ENCODE peak calls at places on chromosome 10, in six cellular contexts. One of them, this sample, is unnamed.

GRCh38 chr10:123275183-123275549 is 121.0 kb downstream of the BUB3 start:
- DNase-seq in body of pancreas: no peak
- DNase-seq in NCI-H1105: no peak
- DNase-seq in mammary epithelial cell: no peak
- DNase-seq in islet precursor cell: peak; percentile 16
- DNase-seq in stimulated activated CD8-positive, alpha-beta memory T cell treated with anti-CD3 and anti-CD28 coated beads, Interleukin-15, amount 100 ng/mL, for 24 hours: no peak
- DNase-seq in this sample: no peak

GRCh38 chr10:69696073-69696731 is 66.2 kb downstream of the FAM241B start:
- DNase-seq in NCI-H1105: no peak
- DNase-seq in mammary epithelial cell: peak; percentile 87
- DNase-seq in body of pancreas: no peak
- DNase-seq in stimulated activated CD8-positive, alpha-beta memory T cell treated with anti-CD3 and anti-CD28 coated beads, Interleukin-15, amount 100 ng/mL, for 24 hours: no peak
- DNase-seq in islet precursor cell: peak; percentile 84
- DNase-seq in this sample: peak; percentile 74

GRCh38 chr10:32103721-32104120 is 47.5 kb upstream of the KIF5B start:
- DNase-seq in islet precursor cell: no peak
- DNase-seq in mammary epithelial cell: no peak
- DNase-seq in body of pancreas: no peak
- DNase-seq in NCI-H1105: no peak
- DNase-seq in stimulated activated CD8-positive, alpha-beta memory T cell treated with anti-CD3 and anti-CD28 coated beads, Interleukin-15, amount 100 ng/mL, for 24 hours: no peak
- DNase-seq in this sample: no peak

GRCh38 chr10:26242752-26243151 is 26.2 kb downstream of the GAD2 start:
- DNase-seq in mammary epithelial cell: no peak
- DNase-seq in stimulated activated CD8-positive, alpha-beta memory T cell treated with anti-CD3 and anti-CD28 coated beads, Interleukin-15, amount 100 ng/mL, for 24 hours: no peak
- DNase-seq in body of pancreas: no peak
- DNase-seq in NCI-H1105: peak; percentile 80
- DNase-seq in islet precursor cell: no peak
- DNase-seq in this sample: no peak

GRCh38 chr10:63267414-63268138 is 134.4 kb downstream of the NRBF2 start:
- DNase-seq in body of pancreas: no peak
- DNase-seq in NCI-H1105: no peak
- DNase-seq in islet precursor cell: peak; percentile 68
- DNase-seq in mammary epithelial cell: peak; percentile 72
- DNase-seq in stimulated activated CD8-positive, alpha-beta memory T cell treated with anti-CD3 and anti-CD28 coated beads, Interleukin-15, amount 100 ng/mL, for 24 hours: no peak
- DNase-seq in this sample: peak; percentile 48

GRCh38 chr10:46265981-46266505 is 20.8 kb upstream of the ANTXRL start:
- DNase-seq in NCI-H1105: no peak
- DNase-seq in body of pancreas: no peak
- DNase-seq in mammary epithelial cell: no peak
- DNase-seq in islet precursor cell: peak; percentile 42
- DNase-seq in stimulated activated CD8-positive, alpha-beta memory T cell treated with anti-CD3 and anti-CD28 coated beads, Interleukin-15, amount 100 ng/mL, for 24 hours: no peak
- DNase-seq in this sample: no peak

GRCh38 chr10:28010821-28011220 is 11.9 kb upstream of the ODAD2 start:
- DNase-seq in body of pancreas: no peak
- DNase-seq in islet precursor cell: no peak
- DNase-seq in NCI-H1105: no peak
- DNase-seq in stimulated activated CD8-positive, alpha-beta memory T cell treated with anti-CD3 and anti-CD28 coated beads, Interleukin-15, amount 100 ng/mL, for 24 hours: no peak
- DNase-seq in mammary epithelial cell: no peak
- DNase-seq in this sample: peak; percentile 66

GRCh38 chr10:21060626-21061025 is 163.5 kb upstream of the NEBL start:
- DNase-seq in islet precursor cell: no peak
- DNase-seq in NCI-H1105: no peak
- DNase-seq in stimulated activated CD8-positive, alpha-beta memory T cell treated with anti-CD3 and anti-CD28 coated beads, Interleukin-15, amount 100 ng/mL, for 24 hours: no peak
- DNase-seq in mammary epithelial cell: no peak
- DNase-seq in body of pancreas: no peak
- DNase-seq in this sample: no peak

GRCh38 chr10:97196213-97197029 is 10.7 kb upstream of the SLIT1 start:
- DNase-seq in body of pancreas: peak; percentile 21
- DNase-seq in NCI-H1105: peak; percentile 53
- DNase-seq in islet precursor cell: peak; percentile 83
- DNase-seq in stimulated activated CD8-positive, alpha-beta memory T cell treated with anti-CD3 and anti-CD28 coated beads, Interleukin-15, amount 100 ng/mL, for 24 hours: peak; percentile 16
- DNase-seq in mammary epithelial cell: peak; percentile 23
- DNase-seq in this sample: no peak

GRCh38 chr10:6048281-6049030 is 13.7 kb downstream of the IL2RA start:
- DNase-seq in NCI-H1105: no peak
- DNase-seq in mammary epithelial cell: no peak
- DNase-seq in stimulated activated CD8-positive, alpha-beta memory T cell treated with anti-CD3 and anti-CD28 coated beads, Interleukin-15, amount 100 ng/mL, for 24 hours: no peak
- DNase-seq in islet precursor cell: no peak
- DNase-seq in body of pancreas: no peak
- DNase-seq in this sample: no peak

GRCh38 chr10:93027508-93027907 is 33.1 kb upstream of the CYP26C1 start:
- DNase-seq in body of pancreas: no peak
- DNase-seq in stimulated activated CD8-positive, alpha-beta memory T cell treated with anti-CD3 and anti-CD28 coated beads, Interleukin-15, amount 100 ng/mL, for 24 hours: no peak
- DNase-seq in islet precursor cell: no peak
- DNase-seq in NCI-H1105: no peak
- DNase-seq in mammary epithelial cell: no peak
- DNase-seq in this sample: no peak

GRCh38 chr10:72509206-72509799 is 116.6 kb downstream of the MICU1 start:
- DNase-seq in NCI-H1105: no peak
- DNase-seq in stimulated activated CD8-positive, alpha-beta memory T cell treated with anti-CD3 and anti-CD28 coated beads, Interleukin-15, amount 100 ng/mL, for 24 hours: no peak
- DNase-seq in mammary epithelial cell: peak; percentile 53
- DNase-seq in islet precursor cell: no peak
- DNase-seq in body of pancreas: no peak
- DNase-seq in this sample: no peak

GRCh38 chr10:5519054-5519453 is 5.7 kb upstream of the CALML3 start:
- DNase-seq in stimulated activated CD8-positive, alpha-beta memory T cell treated with anti-CD3 and anti-CD28 coated beads, Interleukin-15, amount 100 ng/mL, for 24 hours: no peak
- DNase-seq in NCI-H1105: no peak
- DNase-seq in body of pancreas: no peak
- DNase-seq in mammary epithelial cell: no peak
- DNase-seq in islet precursor cell: no peak
- DNase-seq in this sample: no peak

GRCh38 chr10:99374526-99374925 is 45.4 kb downstream of the CNNM1 start:
- DNase-seq in islet precursor cell: no peak
- DNase-seq in body of pancreas: no peak
- DNase-seq in NCI-H1105: no peak
- DNase-seq in stimulated activated CD8-positive, alpha-beta memory T cell treated with anti-CD3 and anti-CD28 coated beads, Interleukin-15, amount 100 ng/mL, for 24 hours: no peak
- DNase-seq in mammary epithelial cell: no peak
- DNase-seq in this sample: no peak

GRCh38 chr10:88200637-88201036 is 337.2 kb downstream of the PTEN start:
- DNase-seq in body of pancreas: no peak
- DNase-seq in mammary epithelial cell: no peak
- DNase-seq in islet precursor cell: no peak
- DNase-seq in stimulated activated CD8-positive, alpha-beta memory T cell treated with anti-CD3 and anti-CD28 coated beads, Interleukin-15, amount 100 ng/mL, for 24 hours: no peak
- DNase-seq in NCI-H1105: no peak
- DNase-seq in this sample: no peak

GRCh38 chr10:118497227-118497626 is 98.2 kb downstream of the PRLHR start:
- DNase-seq in stimulated activated CD8-positive, alpha-beta memory T cell treated with anti-CD3 and anti-CD28 coated beads, Interleukin-15, amount 100 ng/mL, for 24 hours: no peak
- DNase-seq in body of pancreas: peak; percentile 25
- DNase-seq in mammary epithelial cell: no peak
- DNase-seq in NCI-H1105: no peak
- DNase-seq in islet precursor cell: no peak
- DNase-seq in this sample: no peak

GRCh38 chr10:28367865-28368541 is 65.1 kb upstream of the MPP7 start:
- DNase-seq in NCI-H1105: no peak
- DNase-seq in mammary epithelial cell: no peak
- DNase-seq in body of pancreas: no peak
- DNase-seq in islet precursor cell: no peak
- DNase-seq in stimulated activated CD8-positive, alpha-beta memory T cell treated with anti-CD3 and anti-CD28 coated beads, Interleukin-15, amount 100 ng/mL, for 24 hours: no peak
- DNase-seq in this sample: peak; percentile 16

GRCh38 chr10:30422981-30423654 is 10.9 kb upstream of the MAP3K8 start:
- DNase-seq in body of pancreas: no peak
- DNase-seq in NCI-H1105: no peak
- DNase-seq in islet precursor cell: peak; percentile 94
- DNase-seq in mammary epithelial cell: peak; percentile 78
- DNase-seq in stimulated activated CD8-positive, alpha-beta memory T cell treated with anti-CD3 and anti-CD28 coated beads, Interleukin-15, amount 100 ng/mL, for 24 hours: no peak
- DNase-seq in this sample: peak; percentile 97

GRCh38 chr10:114401195-114401741 is 3.0 kb downstream of the AFAP1L2 start:
- DNase-seq in stimulated activated CD8-positive, alpha-beta memory T cell treated with anti-CD3 and anti-CD28 coated beads, Interleukin-15, amount 100 ng/mL, for 24 hours: no peak
- DNase-seq in mammary epithelial cell: no peak
- DNase-seq in NCI-H1105: no peak
- DNase-seq in islet precursor cell: peak; percentile 49
- DNase-seq in body of pancreas: no peak
- DNase-seq in this sample: no peak

GRCh38 chr10:53406532-53406931 is 633.9 kb upstream of the MBL2 start:
- DNase-seq in islet precursor cell: no peak
- DNase-seq in body of pancreas: no peak
- DNase-seq in NCI-H1105: no peak
- DNase-seq in mammary epithelial cell: no peak
- DNase-seq in stimulated activated CD8-positive, alpha-beta memory T cell treated with anti-CD3 and anti-CD28 coated beads, Interleukin-15, amount 100 ng/mL, for 24 hours: no peak
- DNase-seq in this sample: no peak

GRCh38 chr10:5291501-5292195 is 73.1 kb upstream of the UCN3 start:
- DNase-seq in NCI-H1105: no peak
- DNase-seq in stimulated activated CD8-positive, alpha-beta memory T cell treated with anti-CD3 and anti-CD28 coated beads, Interleukin-15, amount 100 ng/mL, for 24 hours: no peak
- DNase-seq in mammary epithelial cell: peak; percentile 96
- DNase-seq in islet precursor cell: no peak
- DNase-seq in body of pancreas: no peak
- DNase-seq in this sample: peak; percentile 36

GRCh38 chr10:126421745-126422144 is 33.5 kb upstream of the ADAM12 start:
- DNase-seq in islet precursor cell: no peak
- DNase-seq in mammary epithelial cell: peak; percentile 39
- DNase-seq in NCI-H1105: no peak
- DNase-seq in stimulated activated CD8-positive, alpha-beta memory T cell treated with anti-CD3 and anti-CD28 coated beads, Interleukin-15, amount 100 ng/mL, for 24 hours: no peak
- DNase-seq in body of pancreas: no peak
- DNase-seq in this sample: no peak

GRCh38 chr10:47364911-47365310 is 16.7 kb downstream of the RBP3 start:
- DNase-seq in NCI-H1105: no peak
- DNase-seq in islet precursor cell: peak; percentile 26
- DNase-seq in body of pancreas: no peak
- DNase-seq in stimulated activated CD8-positive, alpha-beta memory T cell treated with anti-CD3 and anti-CD28 coated beads, Interleukin-15, amount 100 ng/mL, for 24 hours: no peak
- DNase-seq in mammary epithelial cell: no peak
- DNase-seq in this sample: no peak

GRCh38 chr10:77943086-77943901 is 16.7 kb upstream of the DLG5 start:
- DNase-seq in body of pancreas: no peak
- DNase-seq in islet precursor cell: peak; percentile 97
- DNase-seq in NCI-H1105: no peak
- DNase-seq in stimulated activated CD8-positive, alpha-beta memory T cell treated with anti-CD3 and anti-CD28 coated beads, Interleukin-15, amount 100 ng/mL, for 24 hours: no peak
- DNase-seq in mammary epithelial cell: peak; percentile 81
- DNase-seq in this sample: peak; percentile 97

GRCh38 chr10:25766687-25767221 is 167.3 kb upstream of the MYO3A start:
- DNase-seq in body of pancreas: no peak
- DNase-seq in NCI-H1105: no peak
- DNase-seq in mammary epithelial cell: no peak
- DNase-seq in islet precursor cell: peak; percentile 57
- DNase-seq in stimulated activated CD8-positive, alpha-beta memory T cell treated with anti-CD3 and anti-CD28 coated beads, Interleukin-15, amount 100 ng/mL, for 24 hours: no peak
- DNase-seq in this sample: no peak

GRCh38 chr10:62492012-62492869 is 118.1 kb downstream of the ZNF365 start:
- DNase-seq in stimulated activated CD8-positive, alpha-beta memory T cell treated with anti-CD3 and anti-CD28 coated beads, Interleukin-15, amount 100 ng/mL, for 24 hours: no peak
- DNase-seq in body of pancreas: no peak
- DNase-seq in islet precursor cell: no peak
- DNase-seq in mammary epithelial cell: peak; percentile 72
- DNase-seq in NCI-H1105: no peak
- DNase-seq in this sample: no peak

GRCh38 chr10:80484677-80485409 is 30.7 kb downstream of the TSPAN14 start:
- DNase-seq in mammary epithelial cell: no peak
- DNase-seq in body of pancreas: no peak
- DNase-seq in stimulated activated CD8-positive, alpha-beta memory T cell treated with anti-CD3 and anti-CD28 coated beads, Interleukin-15, amount 100 ng/mL, for 24 hours: no peak
- DNase-seq in islet precursor cell: no peak
- DNase-seq in NCI-H1105: no peak
- DNase-seq in this sample: no peak

GRCh38 chr10:53022663-53023088 is 250.1 kb upstream of the MBL2 start:
- DNase-seq in body of pancreas: no peak
- DNase-seq in NCI-H1105: no peak
- DNase-seq in islet precursor cell: peak; percentile 59
- DNase-seq in mammary epithelial cell: no peak
- DNase-seq in stimulated activated CD8-positive, alpha-beta memory T cell treated with anti-CD3 and anti-CD28 coated beads, Interleukin-15, amount 100 ng/mL, for 24 hours: no peak
- DNase-seq in this sample: peak; percentile 18

GRCh38 chr10:13099666-13100348 is at the start of gene OPTN:
- DNase-seq in mammary epithelial cell: peak; percentile 82
- DNase-seq in NCI-H1105: peak; percentile 58
- DNase-seq in islet precursor cell: peak; percentile 94
- DNase-seq in body of pancreas: peak; percentile 77
- DNase-seq in stimulated activated CD8-positive, alpha-beta memory T cell treated with anti-CD3 and anti-CD28 coated beads, Interleukin-15, amount 100 ng/mL, for 24 hours: peak; percentile 54
- DNase-seq in this sample: peak; percentile 84

GRCh38 chr10:127935115-127935561 is 28.2 kb downstream of the PTPRE start:
- DNase-seq in stimulated activated CD8-positive, alpha-beta memory T cell treated with anti-CD3 and anti-CD28 coated beads, Interleukin-15, amount 100 ng/mL, for 24 hours: no peak
- DNase-seq in NCI-H1105: no peak
- DNase-seq in body of pancreas: no peak
- DNase-seq in mammary epithelial cell: no peak
- DNase-seq in islet precursor cell: peak; percentile 57
- DNase-seq in this sample: no peak

GRCh38 chr10:85655394-85655793 is 711.2 kb downstream of the GRID1 start:
- DNase-seq in stimulated activated CD8-positive, alpha-beta memory T cell treated with anti-CD3 and anti-CD28 coated beads, Interleukin-15, amount 100 ng/mL, for 24 hours: no peak
- DNase-seq in body of pancreas: no peak
- DNase-seq in islet precursor cell: no peak
- DNase-seq in mammary epithelial cell: no peak
- DNase-seq in NCI-H1105: no peak
- DNase-seq in this sample: no peak

GRCh38 chr10:1292611-1293021 is 236.4 kb downstream of the WDR37 start:
- DNase-seq in body of pancreas: no peak
- DNase-seq in NCI-H1105: no peak
- DNase-seq in stimulated activated CD8-positive, alpha-beta memory T cell treated with anti-CD3 and anti-CD28 coated beads, Interleukin-15, amount 100 ng/mL, for 24 hours: no peak
- DNase-seq in mammary epithelial cell: no peak
- DNase-seq in islet precursor cell: no peak
- DNase-seq in this sample: no peak

GRCh38 chr10:21514808-21515580 is 10.5 kb downstream of the SKIDA1 start:
- DNase-seq in NCI-H1105: no peak
- DNase-seq in islet precursor cell: peak; percentile 49
- DNase-seq in body of pancreas: no peak
- DNase-seq in stimulated activated CD8-positive, alpha-beta memory T cell treated with anti-CD3 and anti-CD28 coated beads, Interleukin-15, amount 100 ng/mL, for 24 hours: no peak
- DNase-seq in mammary epithelial cell: no peak
- DNase-seq in this sample: no peak

GRCh38 chr10:15856328-15857000 is 3.8 kb downstream of the MINDY3 start:
- DNase-seq in NCI-H1105: no peak
- DNase-seq in islet precursor cell: peak; percentile 61
- DNase-seq in stimulated activated CD8-positive, alpha-beta memory T cell treated with anti-CD3 and anti-CD28 coated beads, Interleukin-15, amount 100 ng/mL, for 24 hours: no peak
- DNase-seq in body of pancreas: no peak
- DNase-seq in mammary epithelial cell: no peak
- DNase-seq in this sample: peak; percentile 82

GRCh38 chr10:132411561-132412253 is 14.7 kb downstream of the PWWP2B start:
- DNase-seq in body of pancreas: peak; percentile 62
- DNase-seq in NCI-H1105: no peak
- DNase-seq in mammary epithelial cell: no peak
- DNase-seq in stimulated activated CD8-positive, alpha-beta memory T cell treated with anti-CD3 and anti-CD28 coated beads, Interleukin-15, amount 100 ng/mL, for 24 hours: no peak
- DNase-seq in islet precursor cell: no peak
- DNase-seq in this sample: peak; percentile 65